ENCODE peak calls at places on chromosomes 7 and 10, in seven cellular contexts. B is GM23248; A is lower lobe of right lung; N is fibroblast of lung; E is spleen; Q is psoas muscle; L is effector memory CD4-positive, alpha-beta T cell. S is an unnamed sample.
A peak's percentile ranks its signal among the peaks of the same experiment; 100 is the strongest.

GRCh38 chr7:81687062-81687461 is 82.8 kb downstream of the HGF start:
- DNase-seq in B (no peak), A (no peak), N (peak; percentile 77), E (no peak), Q (no peak), L (no peak), S (peak; percentile 35)

GRCh38 chr10:42888504-42889095 is 106.0 kb downstream of the BMS1 start:
- DNase-seq in B (peak; percentile 10), A (no peak), N (no peak), E (no peak), Q (no peak), L (no peak), S (no peak)

GRCh38 chr10:6781133-6781770 is 201.2 kb upstream of the PRKCQ start:
- DNase-seq in B (no peak), A (no peak), N (no peak), E (no peak), Q (no peak), L (no peak), S (no peak)

GRCh38 chr10:87030912-87031635 is 11.0 kb downstream of the FAM25A start:
- DNase-seq in B (no peak), A (no peak), N (no peak), E (no peak), Q (no peak), L (no peak), S (no peak)

GRCh38 chr10:101695404-101695732 is 398 bp upstream of the FBXW4 start:
- DNase-seq in B (no peak), A (no peak), N (no peak), E (no peak), Q (no peak), L (no peak), S (no peak)

GRCh38 chr10:131901181-131901829 is 497 bp downstream of the PPP2R2D start:
- DNase-seq in B (peak; percentile 69), A (peak; percentile 80), N (peak; percentile 12), E (peak; percentile 95), Q (peak; percentile 74), L (peak; percentile 32), S (peak; percentile 72)

GRCh38 chr7:134327896-134328295 is 11.2 kb upstream of the SLC35B4 start:
- DNase-seq in B (peak; percentile 60), A (no peak), N (peak; percentile 64), E (no peak), Q (no peak), L (peak; percentile 18), S (peak; percentile 47)

GRCh38 chr7:3585826-3586225 is 284.8 kb downstream of the SDK1 start:
- DNase-seq in B (no peak), A (no peak), N (no peak), E (no peak), Q (no peak), L (no peak), S (no peak)

GRCh38 chr10:51397695-51398094 is 301.7 kb downstream of the CSTF2T start:
- DNase-seq in B (peak; percentile 88), A (no peak), N (peak; percentile 75), E (no peak), Q (peak; percentile 69), L (no peak), S (peak; percentile 66)

GRCh38 chr10:11104772-11105675 is 87.4 kb downstream of the CELF2 start:
- DNase-seq in B (no peak), A (no peak), N (no peak), E (no peak), Q (no peak), L (no peak), S (no peak)

GRCh38 chr10:46236941-46237681 is 49.7 kb upstream of the ANTXRL start:
- DNase-seq in B (no peak), A (no peak), N (no peak), E (peak; percentile 58), Q (no peak), L (no peak), S (no peak)

GRCh38 chr10:6667679-6668270 is 87.7 kb upstream of the PRKCQ start:
- DNase-seq in B (peak; percentile 58), A (no peak), N (peak; percentile 70), E (no peak), Q (no peak), L (no peak), S (peak; percentile 65)

GRCh38 chr7:137606061-137606674 is 240.6 kb downstream of the DGKI start:
- DNase-seq in B (peak; percentile 64), A (no peak), N (peak; percentile 76), E (no peak), Q (no peak), L (no peak), S (peak; percentile 91)

DNA sequence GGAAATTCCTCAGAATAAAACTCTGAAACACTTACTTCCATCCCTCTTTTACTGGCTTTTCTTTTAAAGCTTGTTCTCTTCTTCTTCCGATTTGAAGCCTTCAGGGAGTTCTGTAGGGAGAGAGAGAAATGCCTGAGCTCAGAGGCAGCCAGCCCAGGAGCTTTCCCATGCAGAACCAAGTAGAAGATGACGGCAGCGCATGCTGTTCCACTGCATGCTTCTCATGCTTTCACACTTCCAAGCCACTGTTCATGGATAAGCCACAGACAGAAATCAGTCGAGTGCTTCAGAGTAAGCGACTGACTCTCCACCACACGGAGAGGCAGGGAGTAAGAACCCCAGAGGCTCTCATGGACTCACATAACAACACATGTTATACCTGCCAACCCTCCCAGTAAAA is 237.3 kb downstream of the DGKI start:
- DNase-seq in B (no peak), A (no peak), N (no peak), E (no peak), Q (no peak), L (no peak), S (no peak)
- H3K4me1 ChIP-seq in B (no peaks in the 10 kb centered on the region), A (no peaks in the 10 kb centered on the region), N (no peaks in the 10 kb centered on the region), E (no peaks in the 10 kb centered on the region), Q (no peaks in the 10 kb centered on the region), L (no peaks in the 10 kb centered on the region), S (peaks cover 9% of the 10 kb centered on the region)

GRCh38 chr7:128024154-128024553 is 7.1 kb downstream of the LRRC4 start:
- DNase-seq in B (no peak), A (no peak), N (no peak), E (no peak), Q (no peak), L (no peak), S (no peak)

GRCh38 chr7:128027485-128027980 is 3.7 kb downstream of the LRRC4 start:
- DNase-seq in B (peak; percentile 20), A (no peak), N (no peak), E (no peak), Q (no peak), L (no peak), S (no peak)

GRCh38 chr7:128026551-128026950 is 4.7 kb downstream of the LRRC4 start:
- DNase-seq in B (peak; percentile 8), A (no peak), N (no peak), E (no peak), Q (no peak), L (no peak), S (no peak)

GRCh38 chr7:128022631-128023532 is 8.4 kb downstream of the LRRC4 start:
- DNase-seq in B (peak; percentile 72), A (no peak), N (peak; percentile 66), E (no peak), Q (no peak), L (no peak), S (peak; percentile 83)

DNA sequence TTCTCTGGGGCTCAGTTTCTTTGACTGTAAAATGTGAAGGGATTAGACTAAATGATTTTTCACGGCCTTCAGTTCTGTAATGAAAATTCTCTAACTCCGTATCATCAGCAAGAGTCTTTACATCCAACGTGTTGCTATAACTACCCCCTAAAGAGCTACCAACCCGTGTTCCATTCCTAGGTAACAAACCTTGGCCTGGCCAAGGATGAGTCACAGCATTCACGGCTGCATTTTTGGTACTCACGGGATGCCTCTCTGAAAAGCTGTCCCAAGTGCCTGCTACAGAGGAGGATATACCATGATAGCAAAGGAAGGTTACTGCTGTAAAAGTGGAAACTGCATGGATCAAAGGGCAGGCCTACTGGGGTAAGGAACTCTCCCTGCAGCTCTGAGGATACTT is 5.9 kb downstream of the LRRC4 start:
- DNase-seq in B (peak; percentile 47), A (no peak), N (no peak), E (no peak), Q (no peak), L (no peak), S (no peak)
- H3K4me1 ChIP-seq in B (peaks cover 25% of the 10 kb centered on the region), A (peaks cover 53% of the 10 kb centered on the region), N (peaks cover 6% of the 10 kb centered on the region), E (peaks cover 73% of the 10 kb centered on the region), Q (peaks cover 6% of the 10 kb centered on the region), L (peaks cover 7% of the 10 kb centered on the region), S (peaks cover 34% of the 10 kb centered on the region)

GRCh38 chr10:68602434-68602833 is 42.3 kb downstream of the TET1 start:
- DNase-seq in B (no peak), A (no peak), N (no peak), E (no peak), Q (no peak), L (no peak), S (no peak)
- H3K4me1 ChIP-seq in B (peaks cover 27% of the 10 kb centered on the region), A (peaks cover 34% of the 10 kb centered on the region), N (peaks cover 18% of the 10 kb centered on the region), E (peaks cover 32% of the 10 kb centered on the region), Q (peaks cover 26% of the 10 kb centered on the region), L (peaks cover 13% of the 10 kb centered on the region), S (peaks cover 40% of the 10 kb centered on the region)

GRCh38 chr10:13705526-13706169 is 118.9 kb downstream of the PRPF18 start:
- DNase-seq in B (no peak), A (no peak), N (peak; percentile 49), E (no peak), Q (no peak), L (no peak), S (no peak)

GRCh38 chr10:13707156-13707881 is 120.6 kb downstream of the PRPF18 start:
- DNase-seq in B (peak; percentile 80), A (peak; percentile 58), N (peak; percentile 95), E (peak; percentile 80), Q (peak; percentile 83), L (no peak), S (peak; percentile 51)

GRCh38 chr10:13706604-13707003 is 119.8 kb downstream of the PRPF18 start:
- DNase-seq in B (no peak), A (no peak), N (peak; percentile 47), E (peak; percentile 32), Q (no peak), L (no peak), S (no peak)

GRCh38 chr10:13704969-13705368 is 118.2 kb downstream of the PRPF18 start:
- DNase-seq in B (no peak), A (no peak), N (no peak), E (no peak), Q (no peak), L (no peak), S (no peak)

GRCh38 chr10:13706175-13706574 is 119.4 kb downstream of the PRPF18 start:
- DNase-seq in B (no peak), A (no peak), N (no peak), E (no peak), Q (no peak), L (no peak), S (no peak)
- H3K4me1 ChIP-seq in B (peaks cover 9% of the 10 kb centered on the region), A (peaks cover 39% of the 10 kb centered on the region), N (peaks cover 14% of the 10 kb centered on the region), E (peaks cover 61% of the 10 kb centered on the region), Q (peaks cover 26% of the 10 kb centered on the region), L (peaks cover 5% of the 10 kb centered on the region), S (peaks cover 18% of the 10 kb centered on the region)

GRCh38 chr10:59852671-59853070 is 53.7 kb downstream of the CCDC6 start:
- DNase-seq in B (no peak), A (no peak), N (no peak), E (no peak), Q (no peak), L (no peak), S (no peak)
- H3K4me1 ChIP-seq in B (peaks cover 14% of the 10 kb centered on the region), A (peaks cover 15% of the 10 kb centered on the region), N (no peaks in the 10 kb centered on the region), E (peaks cover 39% of the 10 kb centered on the region), Q (peaks cover 22% of the 10 kb centered on the region), L (no peaks in the 10 kb centered on the region), S (peaks cover 20% of the 10 kb centered on the region)

DNA sequence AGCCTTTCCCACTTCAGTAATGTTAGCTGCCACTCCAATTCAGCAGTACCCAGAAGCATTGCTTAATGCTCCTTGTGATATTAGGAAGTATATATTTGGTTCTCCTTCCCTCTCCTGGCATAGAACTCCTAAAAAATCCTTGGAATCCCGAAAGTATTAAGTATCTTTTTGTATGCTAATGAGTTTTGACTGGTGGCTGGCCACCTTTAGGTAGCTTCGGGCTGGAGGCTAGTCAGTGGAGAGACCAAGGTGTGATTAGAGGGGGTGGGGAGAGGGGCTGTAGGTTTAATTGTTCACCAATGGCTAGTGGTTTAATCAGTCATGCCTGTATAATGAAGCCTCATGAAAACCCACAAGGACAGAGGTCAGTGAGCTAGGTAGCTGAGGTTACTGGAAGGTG is 12.2 kb downstream of the COMTD1 start:
- DNase-seq in B (no peak), A (no peak), N (no peak), E (no peak), Q (no peak), L (no peak), S (no peak)
- H3K4me1 ChIP-seq in B (peaks cover 46% of the 10 kb centered on the region), A (peaks cover 55% of the 10 kb centered on the region), N (peaks cover 23% of the 10 kb centered on the region), E (peaks cover 55% of the 10 kb centered on the region), Q (peaks cover 60% of the 10 kb centered on the region), L (peaks cover 5% of the 10 kb centered on the region), S (peaks cover 56% of the 10 kb centered on the region)